ENCODE peak calls at places on chromosomes 12 and 14, in five cellular contexts. C, T, V, F and H are unnamed samples.

GRCh38 chr14:64118892-64119291 is 175.3 kb downstream of the ESR2 start:
- DNase-seq in C (no peak), V (no peak), F (no peak), T (no peak), H (no peak)

GRCh38 chr12:30515351-30515750 is 180.3 kb downstream of the IPO8 start:
- DNase-seq in F (no peak), T (peak; percentile 10), V (no peak), C (no peak), H (no peak)

GRCh38 chr14:29821665-29822429 is 105.8 kb downstream of the PRKD1 start:
- DNase-seq in F (no peak), T (no peak), C (no peak), V (no peak), H (no peak)

GRCh38 chr12:34595749-34596733 is 573.7 kb downstream of the ALG10 start:
- DNase-seq in T (no peak), V (no peak), F (no peak), C (no peak), H (no peak)

GRCh38 chr12:2853626-2854025 is 3.2 kb downstream of the TEX52 start:
- DNase-seq in T (peak; percentile 93), F (peak; percentile 85), C (peak; percentile 84), V (peak; percentile 74), H (peak; percentile 29)

GRCh38 chr12:104632724-104633181 is 176.0 kb downstream of the CHST11 start:
- DNase-seq in T (no peak), V (peak; percentile 67), F (no peak), C (no peak), H (no peak)

GRCh38 chr14:68364823-68365222 is 428.0 kb downstream of the ZFP36L1 start:
- DNase-seq in T (no peak), C (no peak), V (no peak), F (no peak), H (no peak)

GRCh38 chr12:51953011-51953568 is 1.6 kb downstream of the ACVR1B start:
- DNase-seq in F (no peak), V (no peak), T (no peak), C (peak; percentile 37), H (no peak)

GRCh38 chr12:123384318-123384993 is 524 bp downstream of the KMT5A start:
- DNase-seq in F (peak; percentile 37), T (peak; percentile 44), C (no peak), V (no peak), H (peak; percentile 15)

GRCh38 chr14:54591461-54592245 is 24.7 kb downstream of the SAMD4A start:
- DNase-seq in F (no peak), C (no peak), T (no peak), V (no peak), H (no peak)

GRCh38 chr12:14663002-14663401 is 33.4 kb downstream of the GUCY2C start:
- DNase-seq in F (no peak), V (no peak), T (no peak), C (no peak), H (no peak)

GRCh38 chr12:31702047-31702446 is 26.8 kb downstream of the AMN1 start:
- DNase-seq in V (peak; percentile 10), F (no peak), C (no peak), T (no peak), H (no peak)

GRCh38 chr14:99270491-99271287 is 1.3 kb downstream of the BCL11B start:
- DNase-seq in T (peak; percentile 54), F (no peak), C (no peak), V (no peak), H (no peak)

GRCh38 chr12:17577405-17577804 is 512.6 kb downstream of the RERGL start:
- DNase-seq in T (no peak), C (no peak), F (no peak), V (no peak), H (no peak)

GRCh38 chr14:49865431-49865859 is 12.9 kb upstream of the NEMF start:
- DNase-seq in C (peak; percentile 94), V (peak; percentile 63), F (peak; percentile 68), T (peak; percentile 54), H (peak; percentile 78)

GRCh38 chr12:67161322-67161918 is 107.7 kb upstream of the CAND1 start:
- DNase-seq in F (no peak), T (peak; percentile 11), V (peak; percentile 39), C (peak; percentile 63), H (no peak)

GRCh38 chr14:76862546-76863282 is 36.5 kb downstream of the LRRC74A start:
- DNase-seq in C (no peak), T (no peak), F (no peak), V (no peak), H (no peak)

GRCh38 chr14:60736494-60736893 is 1.9 kb downstream of the MNAT1 start:
- DNase-seq in T (no peak), F (no peak), C (no peak), V (peak; percentile 80), H (no peak)

GRCh38 chr12:93763746-93764147 is 86.6 kb downstream of the CRADD start:
- DNase-seq in T (no peak), C (no peak), V (no peak), F (no peak), H (no peak)

GRCh38 chr14:43003845-43004244 is 1397.2 kb downstream of the LRFN5 start:
- DNase-seq in F (no peak), V (peak; percentile 1), C (no peak), T (no peak), H (no peak)

GRCh38 chr14:43005807-43006206 is 1399.1 kb downstream of the LRFN5 start:
- DNase-seq in C (no peak), F (no peak), T (no peak), V (peak; percentile 23), H (no peak)

GRCh38 chr14:43001729-43002128 is 1395.1 kb downstream of the LRFN5 start:
- DNase-seq in F (no peak), C (no peak), V (no peak), T (no peak), H (no peak)
- H3K9me3 ChIP-seq in F (peaks cover 53% of the 10 kb centered on the region), C (peaks cover 49% of the 10 kb centered on the region), V (peaks cover 15% of the 10 kb centered on the region), T (no peaks in the 10 kb centered on the region), H (no peaks in the 10 kb centered on the region)

GRCh38 chr14:36931796-36932195 is 240.6 kb downstream of the SLC25A21 start:
- DNase-seq in V (no peak), C (no peak), T (no peak), F (no peak), H (no peak)

GRCh38 chr14:36934304-36934703 is 238.1 kb downstream of the SLC25A21 start:
- DNase-seq in F (no peak), T (no peak), C (no peak), V (no peak), H (no peak)

GRCh38 chr14:36925094-36925493 is 247.3 kb downstream of the SLC25A21 start:
- DNase-seq in C (no peak), F (no peak), V (no peak), T (no peak), H (no peak)

GRCh38 chr14:36928432-36928831 is 244.0 kb downstream of the SLC25A21 start:
- DNase-seq in F (no peak), T (no peak), V (no peak), C (no peak), H (no peak)
- H3K9me3 ChIP-seq in F (no peaks in the 10 kb centered on the region), T (no peaks in the 10 kb centered on the region), V (no peaks in the 10 kb centered on the region), C (no peaks in the 10 kb centered on the region), H (no peaks in the 10 kb centered on the region)

GRCh38 chr12:133046698-133047097 is 9.4 kb downstream of the ZNF84 start:
- DNase-seq in F (no peak), T (no peak), V (no peak), C (no peak), H (no peak)
- H3K9me3 ChIP-seq in F (peaks cover 100% of the 10 kb centered on the region), T (peaks cover 66% of the 10 kb centered on the region), V (peaks cover 91% of the 10 kb centered on the region), C (peaks cover 98% of the 10 kb centered on the region), H (peaks cover 67% of the 10 kb centered on the region)

GRCh38 chr14:104239185-104239775 is 100.9 kb downstream of the KIF26A start:
- DNase-seq in C (no peak), T (no peak), F (no peak), V (no peak), H (no peak)

GRCh38 chr14:104240426-104241157 is 102.2 kb downstream of the KIF26A start:
- DNase-seq in C (peak; percentile 75), F (no peak), V (no peak), T (peak; percentile 32), H (no peak)

GRCh38 chr14:104239866-104240301 is 101.5 kb downstream of the KIF26A start:
- DNase-seq in C (no peak), T (peak; percentile 34), V (no peak), F (no peak), H (no peak)

GRCh38 chr14:104237651-104238423 is 99.5 kb downstream of the KIF26A start:
- DNase-seq in F (no peak), T (no peak), C (no peak), V (no peak), H (no peak)

GRCh38 chr14:104238424-104239184 is 100.2 kb downstream of the KIF26A start:
- DNase-seq in V (no peak), C (no peak), F (no peak), T (no peak), H (no peak)
- H3K9me3 ChIP-seq in V (peaks cover 46% of the 10 kb centered on the region), C (peaks cover 17% of the 10 kb centered on the region), F (peaks cover 36% of the 10 kb centered on the region), T (no peaks in the 10 kb centered on the region), H (no peaks in the 10 kb centered on the region)

DNA sequence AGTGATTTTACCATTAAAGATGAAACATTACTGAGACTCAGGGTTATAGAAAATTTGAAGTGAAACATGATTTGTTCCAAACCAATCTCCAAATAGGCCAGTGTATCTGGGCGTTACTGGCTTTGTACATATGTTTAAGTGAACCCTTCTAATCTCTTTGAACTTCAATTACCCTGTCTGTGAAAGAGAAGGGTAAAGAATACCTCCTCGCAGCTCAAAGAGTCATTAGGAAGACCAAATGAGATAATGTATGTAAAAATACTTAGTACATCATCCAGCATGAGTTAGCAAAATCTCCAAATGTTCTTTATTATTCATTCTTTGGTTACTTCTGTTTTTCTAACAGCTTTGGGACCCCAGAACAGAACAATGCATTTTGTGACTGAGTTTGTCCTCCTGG is at the start of gene OR11H6:
- DNase-seq in C (no peak), V (no peak), T (no peak), F (no peak), H (no peak)
- H3K9me3 ChIP-seq in C (no peaks in the 10 kb centered on the region), V (no peaks in the 10 kb centered on the region), T (no peaks in the 10 kb centered on the region), F (no peaks in the 10 kb centered on the region), H (no peaks in the 10 kb centered on the region)

DNA sequence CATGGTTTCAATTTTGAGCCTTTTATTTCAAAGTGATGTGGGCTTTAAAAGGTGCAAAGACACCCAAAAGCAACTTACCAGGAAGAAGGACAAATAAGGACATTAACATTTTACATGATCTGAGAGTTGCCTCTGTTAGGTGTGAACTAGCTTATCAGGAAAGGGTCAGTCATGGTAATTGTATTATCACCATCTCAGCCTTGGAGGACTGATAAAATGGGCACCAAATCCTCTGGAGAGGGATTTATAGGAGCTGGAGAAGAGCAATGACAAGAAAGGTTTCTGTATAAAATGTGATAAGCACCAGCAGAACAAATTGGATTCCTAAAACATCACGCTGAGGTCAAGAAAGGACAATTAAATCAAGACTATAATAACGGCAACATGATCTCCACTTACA is 217.7 kb upstream of the PRICKLE1 start:
- DNase-seq in T (no peak), C (no peak), F (no peak), V (no peak), H (no peak)
- H3K9me3 ChIP-seq in T (no peaks in the 10 kb centered on the region), C (peaks cover 3% of the 10 kb centered on the region), F (no peaks in the 10 kb centered on the region), V (no peaks in the 10 kb centered on the region), H (no peaks in the 10 kb centered on the region)

GRCh38 chr12:85273411-85274075 is 6.5 kb upstream of the ALX1 start:
- DNase-seq in V (no peak), F (no peak), T (no peak), C (no peak), H (no peak)
- H3K9me3 ChIP-seq in V (peaks cover 6% of the 10 kb centered on the region), F (peaks cover 9% of the 10 kb centered on the region), T (no peaks in the 10 kb centered on the region), C (no peaks in the 10 kb centered on the region), H (no peaks in the 10 kb centered on the region)

GRCh38 chr12:5217936-5218335 is 174.3 kb downstream of the KCNA5 start:
- DNase-seq in T (no peak), C (no peak), V (no peak), F (no peak), H (no peak)
- H3K9me3 ChIP-seq in T (no peaks in the 10 kb centered on the region), C (no peaks in the 10 kb centered on the region), V (no peaks in the 10 kb centered on the region), F (no peaks in the 10 kb centered on the region), H (no peaks in the 10 kb centered on the region)